ENCODE peak calls at places on chromosomes 2 and 18, in five cellular contexts. B is heart left ventricle, Y is stomach, C is heart right ventricle, E is vagina. L is an unnamed sample.

GRCh38 chr2:14855751-14856150 is 223.2 kb downstream of the LRATD1 start:
- DNase-seq in Y (no peak), E (no peak), C (no peak), B (no peak), L (no peak)

GRCh38 chr2:220373878-220374277 is 746.4 kb downstream of the SLC4A3 start:
- DNase-seq in B (no peak), E (no peak), C (no peak), Y (no peak), L (no peak)

GRCh38 chr18:31562726-31563125 is 29.0 kb upstream of the TTR start:
- DNase-seq in Y (no peak), C (no peak), E (no peak), B (no peak), L (no peak)

GRCh38 chr2:226137201-226137811 is 662.3 kb downstream of the IRS1 start:
- DNase-seq in B (no peak), E (no peak), C (no peak), Y (no peak), L (no peak)

GRCh38 chr2:10331033-10331701 is 28.5 kb downstream of the HPCAL1 start:
- DNase-seq in B (peak), E (no peak), Y (peak), C (peak), L (no peak)

GRCh38 chr18:23341983-23342382 is 111.1 kb upstream of the RIOK3 start:
- DNase-seq in B (no peak), E (no peak), C (no peak), Y (no peak), L (no peak)

GRCh38 chr2:44168684-44169154 is at the start of gene PPM1B:
- DNase-seq in E (no peak), C (no peak), Y (no peak), B (peak), L (peak)

GRCh38 chr2:133458280-133458679 is 110.0 kb downstream of the NCKAP5 start:
- DNase-seq in E (no peak), B (no peak), Y (no peak), C (no peak), L (no peak)

GRCh38 chr2:26849056-26850001 is 1.4 kb downstream of the DPYSL5 start:
- DNase-seq in Y (no peak), E (no peak), B (no peak), C (no peak), L (peak)

GRCh38 chr2:46239847-46240181 is 57.4 kb upstream of the EPAS1 start:
- DNase-seq in C (no peak), Y (no peak), B (no peak), E (no peak), L (no peak)

GRCh38 chr2:209463835-209464234 is 40.0 kb downstream of the MAP2 start:
- DNase-seq in Y (no peak), E (no peak), C (no peak), B (no peak), L (no peak)

GRCh38 chr2:143255899-143256298 is 126.7 kb downstream of the ARHGAP15 start:
- DNase-seq in B (no peak), C (no peak), Y (no peak), E (no peak), L (no peak)

GRCh38 chr2:146370821-146371220 is 1474.0 kb upstream of the ACVR2A start:
- DNase-seq in C (no peak), Y (no peak), E (no peak), B (no peak), L (peak)

GRCh38 chr2:68284896-68285295 is 32.6 kb upstream of the PPP3R1 start:
- DNase-seq in C (peak), E (no peak), Y (no peak), B (peak), L (peak)

GRCh38 chr2:23645181-23645808 is 260.3 kb downstream of the KLHL29 start:
- DNase-seq in C (no peak), E (no peak), B (no peak), Y (no peak), L (no peak)

GRCh38 chr2:234412726-234413125 is 84.2 kb downstream of the ARL4C start:
- DNase-seq in C (no peak), E (no peak), B (no peak), Y (no peak), L (no peak)

GRCh38 chr2:222318026-222318711 is 19.4 kb upstream of the PAX3 start:
- DNase-seq in B (no peak), C (peak), E (no peak), Y (peak), L (no peak)

GRCh38 chr2:68766378-68766845 is 31.8 kb downstream of the ARHGAP25 start:
- DNase-seq in C (no peak), E (no peak), Y (peak), B (peak), L (no peak)

GRCh38 chr18:79951545-79952456 is at the start of gene SLC66A2:
- DNase-seq in Y (peak), B (peak), E (no peak), C (peak), L (peak)

GRCh38 chr18:79952457-79952995 is 1.1 kb upstream of the SLC66A2 start:
- DNase-seq in B (no peak), C (no peak), E (no peak), Y (peak), L (peak)

GRCh38 chr18:79949571-79950439 is 1.6 kb downstream of the SLC66A2 start:
- DNase-seq in E (no peak), Y (peak), B (peak), C (peak), L (peak)

GRCh38 chr18:79948719-79949411 is 2.6 kb downstream of the SLC66A2 start:
- DNase-seq in Y (peak), C (no peak), B (no peak), E (no peak), L (peak)

GRCh38 chr18:79950440-79951341 is 762 bp downstream of the SLC66A2 start:
- DNase-seq in B (no peak), C (no peak), E (no peak), Y (peak), L (peak)
- H3K27ac ChIP-seq in B (peak), C (peak), E (peak), Y (peak), L (no peak)

GRCh38 chr18:11162889-11163288 is 13.5 kb upstream of the PIEZO2 start:
- DNase-seq in E (no peak), C (no peak), Y (no peak), B (no peak), L (no peak)

GRCh38 chr18:11165138-11165537 is 15.8 kb upstream of the PIEZO2 start:
- DNase-seq in Y (no peak), B (no peak), C (no peak), E (no peak), L (no peak)

GRCh38 chr18:11165952-11166351 is 16.6 kb upstream of the PIEZO2 start:
- DNase-seq in Y (no peak), E (no peak), B (no peak), C (no peak), L (no peak)

GRCh38 chr18:11160303-11160702 is 10.9 kb upstream of the PIEZO2 start:
- DNase-seq in E (no peak), C (no peak), Y (no peak), B (no peak), L (no peak)

DNA sequence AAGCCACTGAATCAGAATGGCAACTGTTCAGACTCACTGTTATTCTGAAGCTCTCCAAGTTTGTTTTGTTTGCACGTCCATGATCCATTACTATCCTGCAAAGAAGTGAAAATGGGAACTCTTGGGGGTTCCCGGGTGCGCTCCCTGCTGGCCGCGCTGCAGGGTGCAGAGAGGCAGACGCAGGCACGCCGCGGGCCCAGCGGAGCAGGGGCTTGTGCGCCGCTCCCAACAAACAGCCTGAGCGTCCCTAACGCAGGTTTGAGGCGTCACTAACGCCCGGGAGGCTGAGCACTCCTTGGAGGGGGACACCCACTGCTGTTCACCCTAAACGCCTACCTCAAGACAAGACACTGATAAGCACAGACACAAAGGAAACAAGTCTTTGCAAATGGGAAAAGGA is 14.3 kb upstream of the PIEZO2 start:
- DNase-seq in C (no peak), E (no peak), Y (no peak), B (no peak), L (no peak)
- TF ChIP-seq CTCF in C (no peak), E (no peak), Y (peak), B (peak), L (peak)

DNA sequence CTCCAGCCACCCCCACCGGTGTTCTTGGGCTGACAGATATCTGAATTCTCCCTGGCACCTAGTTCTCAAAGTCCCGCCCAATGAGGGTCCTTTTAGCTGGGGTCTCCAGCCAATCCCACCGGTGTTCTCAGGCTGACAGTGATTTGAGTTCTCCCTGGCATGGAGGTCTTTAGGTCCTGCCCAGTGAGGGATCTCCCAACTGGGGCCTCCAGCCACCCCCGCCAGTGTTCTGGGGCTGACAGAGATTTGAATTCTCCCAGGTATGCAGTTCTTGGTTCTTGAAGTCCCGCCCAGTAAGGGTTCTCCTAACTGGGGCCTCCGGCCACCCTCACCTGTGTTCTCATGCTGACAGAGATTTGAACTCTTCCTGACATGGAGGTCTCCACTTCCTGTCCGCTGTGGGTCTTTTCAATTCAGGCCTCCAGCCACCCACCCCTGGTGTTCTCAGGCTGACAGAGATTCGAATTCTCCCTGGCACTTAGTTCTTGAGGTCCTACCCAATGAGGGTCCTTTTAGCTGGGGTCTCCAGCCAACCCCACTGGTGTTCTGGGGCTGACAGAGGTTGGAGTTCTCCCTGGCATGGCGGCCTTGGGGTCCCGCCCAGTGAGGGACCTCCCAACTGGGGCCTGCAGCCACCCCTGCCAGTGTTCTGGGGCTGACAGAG is 154.6 kb downstream of the ANKRD36 start:
- DNase-seq in E (peak), B (peak), Y (peak), C (no peak), L (peak)
- H3K4me3 ChIP-seq in E (no peak), B (no peak), Y (no peak), C (no peak), L (no peak)

DNA sequence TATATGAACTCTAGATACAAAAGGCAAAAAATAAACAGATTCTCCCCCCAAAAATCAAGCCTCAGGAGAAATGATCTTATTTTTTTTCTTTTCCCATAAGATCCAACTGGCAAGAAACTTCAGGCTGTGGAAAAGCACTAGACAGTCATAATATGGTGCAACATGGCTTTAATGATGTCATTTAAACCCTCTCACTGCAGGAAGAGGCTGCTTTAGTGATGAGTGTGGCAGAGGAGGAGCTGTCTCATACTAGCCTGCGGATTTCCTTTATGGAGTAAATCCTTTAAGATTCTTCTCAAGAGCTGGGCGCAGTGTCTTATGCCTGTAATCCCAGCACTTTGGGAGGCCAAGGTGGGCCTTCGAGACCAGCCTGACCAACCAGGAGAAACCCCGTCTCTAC is 83.3 kb upstream of the CD28 start:
- DNase-seq in E (no peak), C (no peak), B (no peak), Y (no peak), L (no peak)
- H3K27ac ChIP-seq in E (peak), C (no peak), B (no peak), Y (peak), L (peak)

GRCh38 chr2:52805901-52806410 is 961.6 kb upstream of the CHAC2 start:
- DNase-seq in E (no peak), Y (no peak), B (no peak), C (no peak), L (no peak)

GRCh38 chr2:52810460-52810859 is 957.1 kb upstream of the CHAC2 start:
- DNase-seq in Y (no peak), C (no peak), B (no peak), E (no peak), L (no peak)
- TF ChIP-seq CTCF in Y (no peak), C (no peak), B (peak), E (no peak), L (no peak)

GRCh38 chr2:85577386-85578242 is at the start of gene VAMP8:
- DNase-seq in E (no peak), B (no peak), Y (peak), C (no peak), L (no peak)
- H3K4me3 ChIP-seq in E (peak), B (peak), Y (peak), C (peak), L (no peak)